ENCODE peak calls at places on chromosomes 13 and 19, in eight cellular contexts. W is foreskin fibroblast, O is neural progenitor cell, S is AG10803, Q is dorsolateral prefrontal cortex, G is pancreas, V is fibroblast of lung, H is mammary epithelial cell. N is an unnamed sample.

GRCh38 chr19:51702103-51702753 is 9.1 kb downstream of the SPACA6 start:
- DNase-seq in W (peak), G (peak), H (peak), V (peak), Q (peak), O (peak), S (peak), N (peak)

GRCh38 chr13:24202215-24202614 is 41.7 kb downstream of the SPATA13 start:
- DNase-seq in G (no peak), Q (no peak), S (no peak), H (no peak), V (no peak), O (no peak), W (no peak), N (no peak)

GRCh38 chr13:98755729-98756128 is 3.3 kb upstream of the SLC15A1 start:
- DNase-seq in W (no peak), H (no peak), O (no peak), V (no peak), S (no peak), Q (no peak), G (no peak), N (no peak)

GRCh38 chr13:91133941-91134772 is 213.3 kb upstream of the MIR17HG start:
- DNase-seq in W (peak), V (peak), H (peak), O (peak), G (peak), S (peak), Q (no peak), N (peak)

GRCh38 chr19:18967358-18968146 is 26.5 kb upstream of the HOMER3 start:
- DNase-seq in S (peak), H (peak), Q (no peak), V (peak), O (no peak), G (peak), W (peak), N (peak)

GRCh38 chr13:50282016-50282415 is 266.8 kb downstream of the KCNRG start:
- DNase-seq in H (no peak), S (no peak), V (no peak), O (peak), W (no peak), G (no peak), Q (no peak), N (no peak)

GRCh38 chr19:46211201-46211881 is 18.2 kb upstream of the IGFL1 start:
- DNase-seq in H (peak), W (no peak), V (peak), S (peak), G (no peak), O (peak), Q (no peak), N (no peak)

GRCh38 chr13:43432948-43433347 is 353.8 kb downstream of the ENOX1 start:
- DNase-seq in H (no peak), G (no peak), W (peak), O (no peak), S (peak), V (no peak), Q (no peak), N (no peak)

GRCh38 chr19:58385313-58386165 is 1.5 kb upstream of the RPS5 start:
- DNase-seq in H (no peak), S (no peak), O (no peak), W (no peak), G (no peak), V (no peak), Q (no peak), N (no peak)

GRCh38 chr19:45767410-45767880 is 1.6 kb downstream of the SIX5 start:
- DNase-seq in W (peak), S (peak), H (peak), Q (no peak), G (peak), O (peak), V (peak), N (peak)

GRCh38 chr19:18843960-18844359 is 12.2 kb downstream of the UPF1 start:
- DNase-seq in G (no peak), H (no peak), Q (no peak), O (no peak), S (peak), V (peak), W (no peak), N (no peak)

GRCh38 chr13:92535222-92536006 is 691.2 kb upstream of the GPC6 start:
- DNase-seq in S (no peak), H (no peak), V (no peak), G (no peak), Q (no peak), W (no peak), O (no peak), N (no peak)

GRCh38 chr13:114259374-114259773 is 22.0 kb upstream of the UPF3A start:
- DNase-seq in V (no peak), W (no peak), S (no peak), Q (no peak), H (no peak), O (no peak), G (no peak), N (no peak)

GRCh38 chr13:100566543-100566942 is 22.0 kb downstream of the GGACT start:
- DNase-seq in G (no peak), H (peak), W (peak), V (peak), O (no peak), S (peak), Q (no peak), N (no peak)

GRCh38 chr19:38528931-38529330 is 88.8 kb downstream of the MAP4K1 start:
- DNase-seq in V (no peak), H (no peak), G (no peak), W (no peak), Q (no peak), O (no peak), S (no peak), N (no peak)

GRCh38 chr19:19409235-19410030 is 4.0 kb downstream of the GATAD2A start:
- DNase-seq in O (peak), V (no peak), G (no peak), H (peak), S (no peak), Q (no peak), W (no peak), N (no peak)

GRCh38 chr13:101917833-101918755 is 465.6 kb downstream of the ITGBL1 start:
- DNase-seq in V (no peak), H (no peak), G (no peak), Q (no peak), S (no peak), W (no peak), O (peak), N (no peak)

GRCh38 chr13:21100211-21100610 is 38.8 kb upstream of the LATS2 start:
- DNase-seq in S (no peak), W (no peak), O (no peak), H (no peak), Q (no peak), V (no peak), G (no peak), N (no peak)

GRCh38 chr13:47279956-47280355 is 383.1 kb upstream of the HTR2A start:
- DNase-seq in V (no peak), S (no peak), Q (no peak), H (no peak), O (no peak), W (no peak), G (no peak), N (no peak)

GRCh38 chr19:6527893-6528543 is 2.8 kb upstream of the TNFSF9 start:
- DNase-seq in H (no peak), W (no peak), Q (no peak), S (no peak), G (no peak), V (no peak), O (no peak), N (no peak)

GRCh38 chr19:990119-990571 is 6.0 kb downstream of the WDR18 start:
- DNase-seq in H (no peak), G (no peak), Q (no peak), W (no peak), S (no peak), O (peak), V (no peak), N (no peak)

GRCh38 chr19:50602496-50602895 is 34.3 kb upstream of the LRRC4B start:
- DNase-seq in O (no peak), W (no peak), G (no peak), H (no peak), S (no peak), Q (no peak), V (no peak), N (no peak)

GRCh38 chr19:3450796-3451411 is 29.4 kb downstream of the SMIM24 start:
- DNase-seq in Q (no peak), H (peak), O (no peak), V (peak), W (peak), S (peak), G (peak), N (peak)

GRCh38 chr13:66849706-66850105 is 380.4 kb downstream of the PCDH9 start:
- DNase-seq in G (no peak), O (no peak), V (no peak), Q (no peak), H (no peak), S (no peak), W (no peak), N (no peak)

GRCh38 chr13:107271226-107271625 is 703.3 kb upstream of the ARGLU1 start:
- DNase-seq in Q (no peak), W (no peak), G (no peak), O (peak), V (peak), H (no peak), S (no peak), N (peak)

GRCh38 chr13:50069255-50069654 is 54.0 kb downstream of the KCNRG start:
- DNase-seq in G (no peak), Q (no peak), W (no peak), S (peak), V (no peak), O (no peak), H (no peak), N (peak)

GRCh38 chr19:47778089-47778953 is at the start of gene SELENOW:
- DNase-seq in S (peak), V (peak), O (peak), H (peak), Q (peak), W (peak), G (peak), N (peak)

GRCh38 chr13:44281252-44282000 is 92.2 kb upstream of the SERP2 start:
- DNase-seq in V (peak), H (no peak), S (no peak), W (no peak), G (no peak), Q (no peak), O (no peak), N (no peak)

GRCh38 chr13:75761373-75761772 is 125.2 kb downstream of the LMO7 start:
- DNase-seq in O (no peak), G (no peak), Q (no peak), H (no peak), W (no peak), V (no peak), S (no peak), N (no peak)

GRCh38 chr19:18697680-18698079 is 14.2 kb downstream of the CRTC1 start:
- DNase-seq in G (peak), O (no peak), S (no peak), W (no peak), Q (no peak), H (no peak), V (no peak), N (no peak)

GRCh38 chr13:89554801-89555200 is 1792.7 kb upstream of the MIR17HG start:
- DNase-seq in O (no peak), V (peak), H (no peak), W (no peak), S (no peak), Q (no peak), G (no peak), N (no peak)

GRCh38 chr13:43908156-43909126 is 28.7 kb downstream of the LACC1 start:
- DNase-seq in G (no peak), O (peak), S (peak), W (peak), V (peak), Q (no peak), H (peak), N (peak)

GRCh38 chr13:24071423-24072075 is 89.0 kb upstream of the SPATA13 start:
- DNase-seq in G (no peak), W (peak), S (peak), H (peak), O (no peak), Q (no peak), V (peak), N (peak)

GRCh38 chr13:92097337-92097903 is 699.0 kb downstream of the GPC5 start:
- DNase-seq in S (no peak), O (no peak), H (no peak), Q (no peak), G (no peak), W (no peak), V (peak), N (peak)

GRCh38 chr19:38792250-38793111 is 3.5 kb downstream of the LGALS7B start:
- DNase-seq in H (no peak), O (no peak), V (no peak), G (no peak), S (no peak), W (no peak), Q (no peak), N (no peak)

GRCh38 chr19:21321134-21321533 is 8.1 kb downstream of the ZNF708 start:
- DNase-seq in V (peak), G (no peak), S (no peak), H (peak), O (no peak), Q (no peak), W (no peak), N (no peak)

GRCh38 chr13:71240906-71241305 is 626.1 kb downstream of the DACH1 start:
- DNase-seq in G (no peak), W (no peak), H (no peak), V (peak), O (peak), S (no peak), Q (no peak), N (peak)

GRCh38 chr19:29380581-29380980 is 145.2 kb upstream of the VSTM2B start:
- DNase-seq in Q (no peak), V (no peak), G (no peak), O (no peak), H (no peak), W (no peak), S (no peak), N (no peak)

DNA sequence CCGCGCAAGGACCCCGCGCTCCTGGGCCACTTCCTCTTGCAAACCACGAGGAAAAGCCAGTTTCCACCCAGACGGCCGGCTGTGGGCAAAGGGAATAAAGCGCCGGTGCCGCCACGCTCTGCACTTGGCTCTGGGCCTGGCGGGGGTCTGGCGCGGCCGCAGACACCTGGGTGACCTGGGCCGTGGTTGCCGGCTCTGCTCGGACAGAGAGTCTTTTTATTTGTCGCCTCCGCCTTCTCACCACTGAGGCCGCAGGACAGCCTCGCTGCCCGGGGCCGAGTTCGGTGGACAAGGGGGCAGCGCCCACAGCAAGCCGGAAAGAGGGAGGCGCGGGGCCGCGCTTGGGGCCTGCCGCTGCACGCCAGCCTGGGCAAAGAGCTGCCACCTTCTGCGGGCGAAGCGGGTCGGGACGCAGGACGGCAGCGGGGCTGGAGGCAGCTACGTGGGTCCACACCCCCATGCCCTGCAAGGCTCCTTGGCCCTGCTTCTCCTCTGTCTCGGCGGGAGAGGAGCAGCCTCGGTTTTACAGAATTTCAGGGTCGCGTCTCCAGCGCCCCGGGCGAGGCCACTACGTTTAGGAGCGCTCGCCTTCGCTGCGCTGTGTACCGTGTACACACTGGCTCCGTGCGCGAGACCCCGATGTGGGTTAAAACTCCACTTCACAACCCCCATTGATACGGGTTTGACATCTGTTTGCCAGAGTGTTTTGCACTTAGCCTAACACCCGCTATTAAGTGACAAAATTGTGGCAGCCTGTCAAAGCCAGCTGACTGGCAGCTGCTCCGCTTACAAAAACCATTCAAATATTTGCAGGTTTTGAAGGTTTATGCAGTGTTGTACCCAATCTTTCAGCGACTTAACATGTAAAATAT is 13.0 kb upstream of the SOX1 start:
- DNase-seq in G (no peak), H (no peak), O (peak), V (no peak), W (no peak), S (no peak), Q (no peak), N (no peak)
- H3K4me3 ChIP-seq in G (no peak), H (no peak), O (peak), V (no peak), W (no peak), S (no peak), Q (no peak), N (no peak)

DNA sequence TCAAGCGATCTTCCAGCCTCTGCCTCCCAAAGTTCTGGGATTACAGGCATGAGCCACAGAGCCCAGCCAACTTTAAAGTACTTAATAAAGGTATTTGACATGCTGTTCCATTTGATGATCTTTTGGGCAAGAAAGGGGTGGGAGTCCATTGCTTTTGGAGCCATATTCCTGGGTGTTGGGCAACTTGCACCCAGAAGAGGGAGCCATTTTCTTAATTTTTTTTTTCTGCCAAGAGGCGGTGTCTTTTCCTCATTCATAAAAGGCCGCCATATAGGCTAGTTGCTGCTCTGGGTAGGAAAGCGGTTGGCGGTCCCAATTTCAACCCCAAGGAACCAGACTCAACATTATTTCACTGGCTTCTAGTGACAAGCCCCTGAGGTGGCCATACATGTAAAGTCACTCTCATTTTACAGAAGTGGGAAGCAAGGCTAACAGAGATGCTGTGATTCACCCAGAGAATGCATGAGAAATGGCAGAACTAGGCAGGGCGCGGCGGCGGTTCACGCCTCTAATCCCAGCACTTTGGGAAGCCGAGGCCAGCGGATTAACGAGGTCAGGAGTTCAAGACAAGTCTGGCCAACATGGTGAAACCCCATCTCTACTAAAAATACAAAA is 139.6 kb downstream of the CACNA1A start:
- DNase-seq in V (peak), O (peak), S (peak), G (no peak), W (peak), Q (no peak), H (peak), N (peak)
- TF ChIP-seq CTCF in V (peak), O (peak), S (peak), G (no peak), W (peak), Q (peak), H (peak), N (peak)

GRCh38 chr13:109782066-109782822 is 4.1 kb downstream of the IRS2 start:
- DNase-seq in O (no peak), S (no peak), G (no peak), V (no peak), Q (no peak), W (no peak), H (no peak), N (no peak)
- H3K4me3 ChIP-seq in O (no peak), S (peak), G (no peak), V (no peak), Q (peak), W (peak), H (peak), N (peak)

GRCh38 chr13:33285420-33286124 is at the start of gene STARD13:
- DNase-seq in V (peak), G (peak), S (peak), Q (peak), H (peak), W (peak), O (peak), N (peak)
- TF ChIP-seq CTCF in V (peak), G (no peak), S (peak), Q (peak), H (peak), W (peak), O (peak), N (peak)

DNA sequence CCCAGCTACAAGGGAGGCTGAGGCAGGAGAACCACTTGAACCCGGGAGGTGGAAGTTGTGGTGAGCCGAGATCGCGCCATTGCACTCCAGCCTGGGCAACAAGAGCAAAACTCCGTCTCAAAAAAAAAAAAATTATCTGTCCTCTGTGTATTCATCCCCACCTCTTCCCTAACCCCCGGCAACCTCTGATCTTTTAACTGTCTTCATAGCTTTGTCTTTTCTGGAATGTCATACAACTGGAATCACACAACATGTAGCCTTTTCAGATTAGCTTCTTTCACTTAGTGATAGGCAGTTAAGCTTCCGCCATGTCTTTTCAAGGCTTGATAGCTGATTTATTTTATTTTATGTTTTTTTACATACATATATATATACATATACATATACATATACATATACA is 8.4 kb upstream of the S1PR5 start:
- DNase-seq in S (no peak), V (no peak), O (no peak), G (no peak), W (no peak), Q (no peak), H (no peak), N (no peak)
- H3K4me3 ChIP-seq in S (no peak), V (no peak), O (no peak), G (no peak), W (no peak), Q (no peak), H (no peak), N (no peak)